ENCODE peak calls at places on chromosomes 3 and 15, in six cellular contexts. One of them, this sample, is unnamed.

GRCh38 chr3:122484985-122485384 is 29.8 kb downstream of the KPNA1 start:
- DNase-seq in heart left ventricle: no peak
- DNase-seq in activated CD8-positive, alpha-beta memory T cell treated with anti-CD3 and anti-CD28 coated beads, Interleukin-2, amount 50 U/mL, for 4 hours: no peak
- DNase-seq in SHP77: no peak
- DNase-seq in posterior vena cava: no peak
- DNase-seq in AG20443: no peak
- DNase-seq in this sample: peak

GRCh38 chr3:82627733-82628132 is 866.3 kb upstream of the GBE1 start:
- DNase-seq in AG20443: no peak
- DNase-seq in posterior vena cava: no peak
- DNase-seq in heart left ventricle: no peak
- DNase-seq in SHP77: peak
- DNase-seq in activated CD8-positive, alpha-beta memory T cell treated with anti-CD3 and anti-CD28 coated beads, Interleukin-2, amount 50 U/mL, for 4 hours: no peak
- DNase-seq in this sample: no peak

GRCh38 chr15:76753771-76754170 is 151.4 kb downstream of the SCAPER start:
- DNase-seq in posterior vena cava: no peak
- DNase-seq in SHP77: no peak
- DNase-seq in activated CD8-positive, alpha-beta memory T cell treated with anti-CD3 and anti-CD28 coated beads, Interleukin-2, amount 50 U/mL, for 4 hours: no peak
- DNase-seq in heart left ventricle: no peak
- DNase-seq in AG20443: no peak
- DNase-seq in this sample: no peak

GRCh38 chr15:73745073-73745472 is 8.1 kb downstream of the INSYN1 start:
- DNase-seq in activated CD8-positive, alpha-beta memory T cell treated with anti-CD3 and anti-CD28 coated beads, Interleukin-2, amount 50 U/mL, for 4 hours: no peak
- DNase-seq in posterior vena cava: no peak
- DNase-seq in AG20443: no peak
- DNase-seq in heart left ventricle: no peak
- DNase-seq in SHP77: no peak
- DNase-seq in this sample: no peak

GRCh38 chr3:61848885-61849284 is 287.5 kb downstream of the PTPRG start:
- DNase-seq in AG20443: peak
- DNase-seq in heart left ventricle: peak
- DNase-seq in SHP77: no peak
- DNase-seq in activated CD8-positive, alpha-beta memory T cell treated with anti-CD3 and anti-CD28 coated beads, Interleukin-2, amount 50 U/mL, for 4 hours: no peak
- DNase-seq in posterior vena cava: no peak
- DNase-seq in this sample: no peak

GRCh38 chr3:122493296-122493695 is 21.4 kb downstream of the KPNA1 start:
- DNase-seq in SHP77: no peak
- DNase-seq in posterior vena cava: no peak
- DNase-seq in activated CD8-positive, alpha-beta memory T cell treated with anti-CD3 and anti-CD28 coated beads, Interleukin-2, amount 50 U/mL, for 4 hours: no peak
- DNase-seq in AG20443: peak
- DNase-seq in heart left ventricle: no peak
- DNase-seq in this sample: no peak

GRCh38 chr3:42387802-42388651 is 22.4 kb downstream of the LYZL4 start:
- DNase-seq in activated CD8-positive, alpha-beta memory T cell treated with anti-CD3 and anti-CD28 coated beads, Interleukin-2, amount 50 U/mL, for 4 hours: peak
- DNase-seq in SHP77: no peak
- DNase-seq in heart left ventricle: no peak
- DNase-seq in AG20443: no peak
- DNase-seq in posterior vena cava: no peak
- DNase-seq in this sample: no peak

GRCh38 chr3:52311567-52312119 is 4.5 kb upstream of the DNAH1 start:
- DNase-seq in SHP77: peak
- DNase-seq in AG20443: no peak
- DNase-seq in posterior vena cava: no peak
- DNase-seq in activated CD8-positive, alpha-beta memory T cell treated with anti-CD3 and anti-CD28 coated beads, Interleukin-2, amount 50 U/mL, for 4 hours: no peak
- DNase-seq in heart left ventricle: no peak
- DNase-seq in this sample: no peak

GRCh38 chr3:51977449-51978142 is 2.7 kb downstream of the ABHD14A start:
- DNase-seq in SHP77: no peak
- DNase-seq in AG20443: no peak
- DNase-seq in heart left ventricle: no peak
- DNase-seq in activated CD8-positive, alpha-beta memory T cell treated with anti-CD3 and anti-CD28 coated beads, Interleukin-2, amount 50 U/mL, for 4 hours: no peak
- DNase-seq in posterior vena cava: no peak
- DNase-seq in this sample: no peak

GRCh38 chr3:120420855-120421570 is 29.8 kb downstream of the FSTL1 start:
- DNase-seq in SHP77: no peak
- DNase-seq in posterior vena cava: no peak
- DNase-seq in activated CD8-positive, alpha-beta memory T cell treated with anti-CD3 and anti-CD28 coated beads, Interleukin-2, amount 50 U/mL, for 4 hours: no peak
- DNase-seq in heart left ventricle: peak
- DNase-seq in AG20443: peak
- DNase-seq in this sample: peak

GRCh38 chr3:68793750-68794149 is 138.6 kb downstream of the TAFA4 start:
- DNase-seq in activated CD8-positive, alpha-beta memory T cell treated with anti-CD3 and anti-CD28 coated beads, Interleukin-2, amount 50 U/mL, for 4 hours: no peak
- DNase-seq in AG20443: no peak
- DNase-seq in heart left ventricle: no peak
- DNase-seq in posterior vena cava: no peak
- DNase-seq in SHP77: no peak
- DNase-seq in this sample: no peak

GRCh38 chr3:143070977-143071551 is 48.5 kb upstream of the CHST2 start:
- DNase-seq in AG20443: peak
- DNase-seq in posterior vena cava: no peak
- DNase-seq in activated CD8-positive, alpha-beta memory T cell treated with anti-CD3 and anti-CD28 coated beads, Interleukin-2, amount 50 U/mL, for 4 hours: no peak
- DNase-seq in heart left ventricle: no peak
- DNase-seq in SHP77: no peak
- DNase-seq in this sample: peak

GRCh38 chr15:75577401-75578205 is 1.5 kb downstream of the PTPN9 start:
- DNase-seq in heart left ventricle: no peak
- DNase-seq in posterior vena cava: no peak
- DNase-seq in AG20443: no peak
- DNase-seq in SHP77: no peak
- DNase-seq in activated CD8-positive, alpha-beta memory T cell treated with anti-CD3 and anti-CD28 coated beads, Interleukin-2, amount 50 U/mL, for 4 hours: no peak
- DNase-seq in this sample: no peak

GRCh38 chr3:167861649-167862048 is 126.1 kb downstream of the SERPINI1 start:
- DNase-seq in activated CD8-positive, alpha-beta memory T cell treated with anti-CD3 and anti-CD28 coated beads, Interleukin-2, amount 50 U/mL, for 4 hours: no peak
- DNase-seq in SHP77: no peak
- DNase-seq in heart left ventricle: no peak
- DNase-seq in AG20443: peak
- DNase-seq in posterior vena cava: no peak
- DNase-seq in this sample: no peak

GRCh38 chr15:88274534-88275460 is 18.3 kb upstream of the NTRK3 start:
- DNase-seq in heart left ventricle: peak
- DNase-seq in SHP77: peak
- DNase-seq in posterior vena cava: peak
- DNase-seq in activated CD8-positive, alpha-beta memory T cell treated with anti-CD3 and anti-CD28 coated beads, Interleukin-2, amount 50 U/mL, for 4 hours: peak
- DNase-seq in AG20443: peak
- DNase-seq in this sample: peak

GRCh38 chr3:12679468-12679867 is 15.6 kb upstream of the RAF1 start:
- DNase-seq in heart left ventricle: no peak
- DNase-seq in AG20443: peak
- DNase-seq in SHP77: peak
- DNase-seq in activated CD8-positive, alpha-beta memory T cell treated with anti-CD3 and anti-CD28 coated beads, Interleukin-2, amount 50 U/mL, for 4 hours: no peak
- DNase-seq in posterior vena cava: no peak
- DNase-seq in this sample: peak

GRCh38 chr3:183524476-183524875 is 31.0 kb downstream of the KLHL6 start:
- DNase-seq in heart left ventricle: no peak
- DNase-seq in activated CD8-positive, alpha-beta memory T cell treated with anti-CD3 and anti-CD28 coated beads, Interleukin-2, amount 50 U/mL, for 4 hours: no peak
- DNase-seq in AG20443: no peak
- DNase-seq in posterior vena cava: no peak
- DNase-seq in SHP77: no peak
- DNase-seq in this sample: no peak

GRCh38 chr3:45595364-45596154 is 1.0 kb downstream of the LIMD1 start:
- DNase-seq in activated CD8-positive, alpha-beta memory T cell treated with anti-CD3 and anti-CD28 coated beads, Interleukin-2, amount 50 U/mL, for 4 hours: no peak
- DNase-seq in posterior vena cava: peak
- DNase-seq in SHP77: no peak
- DNase-seq in heart left ventricle: peak
- DNase-seq in AG20443: no peak
- DNase-seq in this sample: no peak

GRCh38 chr15:41128174-41128902 is 12.3 kb upstream of the INO80 start:
- DNase-seq in activated CD8-positive, alpha-beta memory T cell treated with anti-CD3 and anti-CD28 coated beads, Interleukin-2, amount 50 U/mL, for 4 hours: no peak
- DNase-seq in posterior vena cava: no peak
- DNase-seq in heart left ventricle: no peak
- DNase-seq in SHP77: no peak
- DNase-seq in AG20443: no peak
- DNase-seq in this sample: no peak

GRCh38 chr15:59199775-59200465 is 6.7 kb upstream of the LDHAL6B start:
- DNase-seq in activated CD8-positive, alpha-beta memory T cell treated with anti-CD3 and anti-CD28 coated beads, Interleukin-2, amount 50 U/mL, for 4 hours: no peak
- DNase-seq in heart left ventricle: no peak
- DNase-seq in AG20443: peak
- DNase-seq in posterior vena cava: no peak
- DNase-seq in SHP77: no peak
- DNase-seq in this sample: peak

GRCh38 chr3:184691397-184692131 is 20.3 kb downstream of the MAGEF1 start:
- DNase-seq in posterior vena cava: peak
- DNase-seq in heart left ventricle: peak
- DNase-seq in SHP77: no peak
- DNase-seq in AG20443: peak
- DNase-seq in activated CD8-positive, alpha-beta memory T cell treated with anti-CD3 and anti-CD28 coated beads, Interleukin-2, amount 50 U/mL, for 4 hours: no peak
- DNase-seq in this sample: no peak

GRCh38 chr3:104273046-104273649 is 1093.6 kb upstream of the ALCAM start:
- DNase-seq in SHP77: peak
- DNase-seq in activated CD8-positive, alpha-beta memory T cell treated with anti-CD3 and anti-CD28 coated beads, Interleukin-2, amount 50 U/mL, for 4 hours: no peak
- DNase-seq in AG20443: peak
- DNase-seq in heart left ventricle: no peak
- DNase-seq in posterior vena cava: no peak
- DNase-seq in this sample: peak

GRCh38 chr3:122233109-122233952 is 49.9 kb downstream of the CASR start:
- DNase-seq in posterior vena cava: no peak
- DNase-seq in SHP77: no peak
- DNase-seq in heart left ventricle: peak
- DNase-seq in activated CD8-positive, alpha-beta memory T cell treated with anti-CD3 and anti-CD28 coated beads, Interleukin-2, amount 50 U/mL, for 4 hours: no peak
- DNase-seq in AG20443: no peak
- DNase-seq in this sample: no peak

GRCh38 chr3:195197764-195198423 is 73.1 kb downstream of the XXYLT1 start:
- DNase-seq in heart left ventricle: peak
- DNase-seq in posterior vena cava: peak
- DNase-seq in AG20443: peak
- DNase-seq in activated CD8-positive, alpha-beta memory T cell treated with anti-CD3 and anti-CD28 coated beads, Interleukin-2, amount 50 U/mL, for 4 hours: no peak
- DNase-seq in SHP77: no peak
- DNase-seq in this sample: no peak

GRCh38 chr15:58331903-58332675 is 99.7 kb upstream of the LIPC start:
- DNase-seq in activated CD8-positive, alpha-beta memory T cell treated with anti-CD3 and anti-CD28 coated beads, Interleukin-2, amount 50 U/mL, for 4 hours: peak
- DNase-seq in SHP77: peak
- DNase-seq in heart left ventricle: peak
- DNase-seq in posterior vena cava: peak
- DNase-seq in AG20443: peak
- DNase-seq in this sample: peak

GRCh38 chr3:48476426-48477053 is 27.4 kb downstream of the SHISA5 start:
- DNase-seq in SHP77: no peak
- DNase-seq in heart left ventricle: no peak
- DNase-seq in AG20443: no peak
- DNase-seq in posterior vena cava: peak
- DNase-seq in activated CD8-positive, alpha-beta memory T cell treated with anti-CD3 and anti-CD28 coated beads, Interleukin-2, amount 50 U/mL, for 4 hours: no peak
- DNase-seq in this sample: no peak

GRCh38 chr15:90234519-90234988 is 545 bp downstream of the GDPGP1 start:
- DNase-seq in posterior vena cava: no peak
- DNase-seq in heart left ventricle: no peak
- DNase-seq in activated CD8-positive, alpha-beta memory T cell treated with anti-CD3 and anti-CD28 coated beads, Interleukin-2, amount 50 U/mL, for 4 hours: no peak
- DNase-seq in SHP77: no peak
- DNase-seq in AG20443: no peak
- DNase-seq in this sample: no peak

GRCh38 chr15:79170256-79170664 is 79.7 kb upstream of the RASGRF1 start:
- DNase-seq in SHP77: no peak
- DNase-seq in activated CD8-positive, alpha-beta memory T cell treated with anti-CD3 and anti-CD28 coated beads, Interleukin-2, amount 50 U/mL, for 4 hours: no peak
- DNase-seq in AG20443: peak
- DNase-seq in posterior vena cava: no peak
- DNase-seq in heart left ventricle: peak
- DNase-seq in this sample: peak

GRCh38 chr15:23095796-23096195 is 40.8 kb downstream of the GOLGA6L1 start:
- DNase-seq in posterior vena cava: no peak
- DNase-seq in activated CD8-positive, alpha-beta memory T cell treated with anti-CD3 and anti-CD28 coated beads, Interleukin-2, amount 50 U/mL, for 4 hours: no peak
- DNase-seq in SHP77: no peak
- DNase-seq in heart left ventricle: no peak
- DNase-seq in AG20443: no peak
- DNase-seq in this sample: no peak

GRCh38 chr3:165619077-165619476 is 218.1 kb downstream of the BCHE start:
- DNase-seq in heart left ventricle: no peak
- DNase-seq in SHP77: no peak
- DNase-seq in posterior vena cava: no peak
- DNase-seq in AG20443: no peak
- DNase-seq in activated CD8-positive, alpha-beta memory T cell treated with anti-CD3 and anti-CD28 coated beads, Interleukin-2, amount 50 U/mL, for 4 hours: no peak
- DNase-seq in this sample: no peak

GRCh38 chr3:141087071-141087824 is 36.1 kb downstream of the SPSB4 start:
- DNase-seq in activated CD8-positive, alpha-beta memory T cell treated with anti-CD3 and anti-CD28 coated beads, Interleukin-2, amount 50 U/mL, for 4 hours: no peak
- DNase-seq in posterior vena cava: peak
- DNase-seq in AG20443: no peak
- DNase-seq in SHP77: peak
- DNase-seq in heart left ventricle: no peak
- DNase-seq in this sample: no peak

GRCh38 chr15:71008250-71008870 is 106.9 kb upstream of the THSD4 start:
- DNase-seq in posterior vena cava: no peak
- DNase-seq in heart left ventricle: no peak
- DNase-seq in AG20443: no peak
- DNase-seq in SHP77: no peak
- DNase-seq in activated CD8-positive, alpha-beta memory T cell treated with anti-CD3 and anti-CD28 coated beads, Interleukin-2, amount 50 U/mL, for 4 hours: no peak
- DNase-seq in this sample: no peak

GRCh38 chr3:102722317-102722716 is 287.5 kb downstream of the ZPLD1 start:
- DNase-seq in heart left ventricle: no peak
- DNase-seq in activated CD8-positive, alpha-beta memory T cell treated with anti-CD3 and anti-CD28 coated beads, Interleukin-2, amount 50 U/mL, for 4 hours: no peak
- DNase-seq in SHP77: no peak
- DNase-seq in posterior vena cava: no peak
- DNase-seq in AG20443: no peak
- DNase-seq in this sample: no peak

GRCh38 chr3:44712455-44713075 is at the start of gene ZNF502:
- DNase-seq in activated CD8-positive, alpha-beta memory T cell treated with anti-CD3 and anti-CD28 coated beads, Interleukin-2, amount 50 U/mL, for 4 hours: peak
- DNase-seq in SHP77: peak
- DNase-seq in posterior vena cava: peak
- DNase-seq in AG20443: peak
- DNase-seq in heart left ventricle: peak
- DNase-seq in this sample: peak

GRCh38 chr15:47746516-47746915 is 29.2 kb downstream of the SEMA6D start:
- DNase-seq in activated CD8-positive, alpha-beta memory T cell treated with anti-CD3 and anti-CD28 coated beads, Interleukin-2, amount 50 U/mL, for 4 hours: no peak
- DNase-seq in posterior vena cava: no peak
- DNase-seq in AG20443: no peak
- DNase-seq in SHP77: no peak
- DNase-seq in heart left ventricle: no peak
- DNase-seq in this sample: no peak

GRCh38 chr15:90001062-90001682 is at the start of gene ZNF710:
- DNase-seq in posterior vena cava: peak
- DNase-seq in heart left ventricle: peak
- DNase-seq in activated CD8-positive, alpha-beta memory T cell treated with anti-CD3 and anti-CD28 coated beads, Interleukin-2, amount 50 U/mL, for 4 hours: peak
- DNase-seq in AG20443: peak
- DNase-seq in SHP77: peak
- DNase-seq in this sample: peak

GRCh38 chr3:16663852-16664712 is 58.9 kb upstream of the DAZL start:
- DNase-seq in heart left ventricle: no peak
- DNase-seq in AG20443: no peak
- DNase-seq in activated CD8-positive, alpha-beta memory T cell treated with anti-CD3 and anti-CD28 coated beads, Interleukin-2, amount 50 U/mL, for 4 hours: no peak
- DNase-seq in posterior vena cava: no peak
- DNase-seq in SHP77: no peak
- DNase-seq in this sample: no peak

GRCh38 chr3:46065294-46065705 is 38.0 kb upstream of the XCR1 start:
- DNase-seq in AG20443: no peak
- DNase-seq in activated CD8-positive, alpha-beta memory T cell treated with anti-CD3 and anti-CD28 coated beads, Interleukin-2, amount 50 U/mL, for 4 hours: peak
- DNase-seq in heart left ventricle: peak
- DNase-seq in posterior vena cava: no peak
- DNase-seq in SHP77: peak
- DNase-seq in this sample: no peak

This sample was measured in SJSA1.